ENCODE peak calls at places on chromosome 19, in seven cellular contexts. D, C, K, X, Z, W and I are unnamed samples.

GRCh38 chr19:17777840-17778620 is 16.9 kb upstream of the B3GNT3 start:
- DNase-seq in C (peak), K (peak), X (peak), Z (no peak), W (peak), D (peak), I (no peak)

GRCh38 chr19:38647368-38647965 is at the start of gene ACTN4:
- DNase-seq in C (peak), D (peak), X (peak), W (peak), K (peak), Z (peak), I (peak)

GRCh38 chr19:38120471-38121030 is 103.5 kb downstream of the DPF1 start:
- DNase-seq in W (no peak), Z (no peak), D (no peak), X (no peak), C (no peak), K (no peak), I (no peak)

GRCh38 chr19:5805465-5806132 is 732 bp downstream of the NRTN start:
- DNase-seq in K (peak), W (peak), D (peak), X (no peak), C (peak), Z (no peak), I (peak)

GRCh38 chr19:44912854-44913253 is 1.6 kb upstream of the APOC1 start:
- DNase-seq in D (no peak), K (peak), W (no peak), C (no peak), Z (no peak), X (no peak), I (no peak)

GRCh38 chr19:21256722-21257121 is 72.5 kb downstream of the ZNF708 start:
- DNase-seq in K (peak), W (peak), Z (no peak), X (peak), C (no peak), D (peak), I (no peak)

GRCh38 chr19:28465317-28466086 is 747.4 kb downstream of the UQCRFS1 start:
- DNase-seq in X (no peak), K (no peak), Z (no peak), D (no peak), C (no peak), W (no peak), I (no peak)

GRCh38 chr19:728011-728410 is 19.3 kb downstream of the PALM start:
- DNase-seq in K (no peak), D (no peak), X (no peak), Z (no peak), W (no peak), C (no peak), I (no peak)

GRCh38 chr19:5495792-5496191 is 40.6 kb downstream of the ZNRF4 start:
- DNase-seq in Z (no peak), C (no peak), X (no peak), D (no peak), K (no peak), W (no peak), I (no peak)

GRCh38 chr19:19110410-19111137 is 27.7 kb downstream of the TMEM161A start:
- DNase-seq in Z (no peak), D (peak), W (no peak), K (no peak), X (no peak), C (no peak), I (no peak)

GRCh38 chr19:48868196-48868886 is at the start of gene PLEKHA4:
- DNase-seq in K (no peak), Z (no peak), D (peak), C (no peak), X (no peak), W (peak), I (no peak)
- TF ChIP-seq TAF1 in K (peak), Z (no peak), D (peak), C (no peak), X (no peak), W (no peak), I (no peak)

DNA sequence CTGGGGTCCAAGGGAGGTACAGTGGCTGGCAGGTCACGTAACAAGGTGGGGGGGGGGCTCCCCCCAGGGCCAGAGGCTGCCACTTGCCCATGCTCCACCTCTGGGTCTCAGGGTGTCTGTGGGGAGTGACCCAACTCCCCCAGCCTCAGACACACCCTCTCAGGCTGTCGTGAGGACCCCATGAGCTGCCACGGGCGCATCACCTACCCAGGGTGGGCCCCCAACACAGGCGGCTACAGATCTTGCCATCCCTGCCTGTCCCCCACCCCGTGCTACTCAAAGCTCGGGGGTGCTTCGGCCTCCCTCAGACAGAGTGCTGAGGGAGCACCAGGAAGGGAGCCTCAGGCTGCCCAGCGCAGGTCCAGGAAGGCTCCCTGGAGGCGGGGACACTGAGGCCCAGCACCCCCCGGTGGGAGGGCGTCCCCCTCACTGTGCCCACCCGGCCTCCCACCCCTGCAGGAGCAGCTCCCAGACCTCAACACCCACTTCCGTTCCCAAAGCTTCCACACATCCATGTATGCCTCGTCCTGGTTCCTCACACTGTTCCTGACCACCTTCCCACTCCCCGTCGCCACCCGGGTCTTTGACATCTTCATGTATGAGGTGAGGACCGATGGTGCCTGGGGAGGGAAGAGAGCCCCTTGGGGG is 21.1 kb downstream of the EVI5L start:
- DNase-seq in C (no peak), X (no peak), K (no peak), Z (no peak), W (no peak), D (no peak), I (no peak)
- TF ChIP-seq TAF1 in C (no peak), X (no peak), K (no peak), Z (no peak), W (no peak), D (no peak), I (no peak)

DNA sequence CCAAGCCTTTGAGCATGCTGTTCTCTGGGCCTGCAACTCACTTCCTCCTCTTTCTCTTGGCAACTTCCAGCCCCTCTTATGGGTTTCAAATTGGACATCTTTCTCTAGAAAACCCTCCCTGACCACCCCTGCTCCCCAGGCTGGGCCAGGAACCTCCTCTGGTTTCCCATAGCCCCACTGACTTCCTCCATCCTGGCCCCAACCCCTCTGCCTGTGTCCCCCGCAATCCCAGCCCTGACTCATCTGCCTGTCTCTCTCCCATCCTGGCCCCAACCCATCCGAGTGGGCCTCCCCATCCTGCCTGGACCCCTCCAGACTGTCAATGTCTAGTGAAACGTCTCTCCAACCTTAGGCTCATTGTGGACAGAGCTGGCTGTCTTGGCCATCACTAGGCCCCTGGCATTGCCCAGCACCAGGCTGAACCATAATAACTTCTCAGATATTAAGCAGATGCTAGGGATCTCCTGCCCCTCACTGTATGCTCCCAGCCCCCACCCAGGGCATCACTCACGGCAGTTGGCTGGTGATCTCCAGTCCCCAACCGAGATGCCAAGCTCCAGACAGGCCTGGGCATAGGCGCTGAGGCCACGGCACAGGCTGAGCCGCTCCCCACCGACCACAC is 16.8 kb downstream of the FCGBP start:
- DNase-seq in X (no peak), K (no peak), D (no peak), Z (no peak), C (no peak), W (no peak), I (no peak)
- TF ChIP-seq TAF1 in X (no peak), K (no peak), D (no peak), Z (no peak), C (no peak), W (no peak), I (no peak)

GRCh38 chr19:10760268-10760944 is 42.5 kb downstream of the DNM2 start:
- DNase-seq in X (no peak), C (no peak), K (no peak), Z (no peak), D (no peak), W (peak), I (no peak)

GRCh38 chr19:10761443-10762242 is 43.8 kb downstream of the DNM2 start:
- DNase-seq in W (no peak), Z (no peak), D (no peak), K (no peak), C (no peak), X (no peak), I (no peak)

GRCh38 chr19:10756791-10757190 is 38.9 kb downstream of the DNM2 start:
- DNase-seq in C (no peak), W (no peak), D (no peak), X (no peak), K (no peak), Z (no peak), I (no peak)

GRCh38 chr19:10756371-10756770 is 38.5 kb downstream of the DNM2 start:
- DNase-seq in K (no peak), D (no peak), W (no peak), C (no peak), X (no peak), Z (no peak), I (no peak)

GRCh38 chr19:10758978-10759377 is 41.1 kb downstream of the DNM2 start:
- DNase-seq in K (no peak), C (no peak), W (no peak), Z (no peak), X (no peak), D (no peak), I (no peak)
- TF ChIP-seq TAF1 in K (no peak), C (no peak), W (no peak), Z (no peak), X (no peak), D (no peak), I (no peak)

DNA sequence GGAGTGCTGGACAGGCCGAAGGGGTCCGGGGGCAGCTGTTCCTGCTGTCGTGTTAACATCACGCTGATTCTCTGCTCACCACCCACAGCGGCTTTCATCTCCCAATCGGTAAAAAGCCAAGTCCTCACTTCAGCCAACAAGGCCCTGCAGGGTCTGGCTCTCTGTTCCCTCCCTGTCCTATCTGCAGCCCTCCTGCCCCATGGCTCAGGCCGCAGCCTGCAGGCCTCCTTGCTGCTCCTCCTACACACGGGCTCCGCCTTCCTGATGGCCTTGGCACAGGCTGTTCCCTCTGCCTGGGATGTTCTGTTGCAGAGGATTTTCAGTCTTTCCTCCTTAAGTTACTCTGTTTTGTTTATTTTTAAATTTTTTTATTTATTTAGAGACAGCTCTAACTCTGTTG is 22.2 kb downstream of the FUZ start:
- DNase-seq in W (peak), Z (no peak), X (no peak), K (no peak), C (no peak), D (no peak), I (no peak)
- TF ChIP-seq TAF1 in W (no peak), Z (no peak), X (no peak), K (no peak), C (no peak), D (no peak), I (no peak)

GRCh38 chr19:13398780-13399726 is 107.2 kb downstream of the CACNA1A start:
- DNase-seq in Z (no peak), W (peak), K (no peak), D (no peak), C (no peak), X (no peak), I (no peak)
- TF ChIP-seq TAF1 in Z (no peak), W (no peak), K (no peak), D (no peak), C (no peak), X (no peak), I (no peak)

DNA sequence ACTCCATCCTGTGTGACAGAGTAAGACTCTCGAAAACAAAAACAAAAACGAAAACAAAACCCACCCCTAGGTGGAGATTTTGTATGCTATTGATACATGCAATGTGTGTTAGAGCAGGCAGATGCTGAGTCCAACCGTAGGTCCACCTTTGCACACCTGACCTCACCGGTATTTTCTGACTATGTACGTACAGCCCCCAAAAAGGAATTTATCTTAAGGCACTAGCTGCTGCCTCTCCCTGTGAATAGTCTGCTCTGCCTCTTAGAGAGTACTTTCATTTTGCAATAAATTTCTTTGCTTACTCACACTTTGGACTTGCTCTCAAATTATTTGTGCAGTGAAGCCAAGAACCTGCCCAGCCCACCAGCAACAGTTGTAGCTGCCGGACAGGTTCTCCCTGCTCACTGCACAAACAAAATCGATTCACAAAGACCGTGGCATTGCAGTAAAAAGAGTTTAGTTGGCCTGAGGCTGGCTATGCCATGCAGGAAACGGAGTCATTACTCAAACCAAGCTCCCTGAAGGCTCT is 8.2 kb upstream of the ZNF77 start:
- DNase-seq in X (no peak), K (peak), C (no peak), Z (no peak), W (no peak), D (no peak), I (no peak)
- TF ChIP-seq TAF1 in X (no peak), K (no peak), C (no peak), Z (no peak), W (no peak), D (no peak), I (no peak)

DNA sequence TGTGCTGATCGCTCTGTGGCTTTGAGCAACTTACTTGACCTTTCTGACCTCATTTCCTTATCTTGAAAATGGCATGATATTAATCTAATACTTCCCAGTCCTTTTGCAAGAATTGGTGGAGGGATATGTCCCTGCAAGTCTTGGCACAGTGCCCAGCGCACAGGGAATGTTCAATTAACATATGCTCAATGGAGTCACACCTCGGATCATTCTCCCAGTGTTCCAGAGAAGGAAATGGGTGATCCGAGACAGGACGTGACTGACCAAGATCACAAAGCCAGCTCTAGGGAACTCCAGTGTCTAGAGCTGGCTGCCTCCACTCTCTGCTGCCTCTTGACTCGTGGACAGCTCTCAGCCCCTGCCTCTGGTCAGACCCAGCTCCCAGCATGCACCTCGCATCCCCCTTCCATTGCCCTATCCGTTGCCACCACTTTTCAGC is 3.6 kb downstream of the CDC42EP5 start:
- DNase-seq in C (no peak), Z (no peak), K (no peak), D (no peak), W (no peak), X (no peak), I (no peak)
- TF ChIP-seq TAF1 in C (no peak), Z (no peak), K (no peak), D (no peak), W (no peak), X (no peak), I (no peak)

DNA sequence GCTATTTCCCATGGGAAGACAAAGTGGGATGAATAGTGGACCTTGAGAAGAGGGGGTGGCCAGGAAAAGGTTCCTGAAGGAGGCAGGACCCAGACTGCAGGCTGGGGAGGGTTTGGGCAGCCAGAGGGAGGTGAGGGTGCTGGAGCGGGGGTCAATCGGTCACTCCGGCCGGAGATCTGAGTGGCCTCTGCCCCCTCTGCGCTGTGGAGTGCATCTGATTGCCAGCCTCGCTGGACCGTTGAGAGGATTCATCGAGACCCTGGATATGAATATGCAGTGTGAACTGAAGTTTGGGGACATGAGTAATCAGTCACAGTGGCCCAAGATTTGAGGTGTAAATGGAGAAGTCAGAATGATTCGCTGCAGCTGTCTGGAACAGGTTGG is 5.5 kb upstream of the ZNF580 start:
- DNase-seq in X (no peak), C (no peak), D (no peak), Z (no peak), W (no peak), K (no peak), I (no peak)
- TF ChIP-seq TAF1 in X (no peak), C (no peak), D (no peak), Z (no peak), W (no peak), K (no peak), I (no peak)